ENCODE peak calls at places on chromosomes 16 and 17, in five cellular contexts. T, R, L, O and E are unnamed samples.
A peak's percentile ranks its signal among the peaks of the same experiment; 100 is the strongest.

GRCh38 chr17:7196651-7197050 is 17.5 kb upstream of the ASGR1 start:
- DNase-seq in T (no peak), R (no peak), L (no peak), O (no peak), E (no peak)

GRCh38 chr16:84526794-84527485 is 22.5 kb upstream of the MEAK7 start:
- DNase-seq in T (peak; percentile 55), R (no peak), L (peak; percentile 33), O (no peak), E (no peak)

GRCh38 chr17:45006927-45007461 is 38.9 kb upstream of the C1QL1 start:
- DNase-seq in T (no peak), R (no peak), L (no peak), O (no peak), E (no peak)

GRCh38 chr16:66070140-66070887 is 296.2 kb upstream of the CDH5 start:
- DNase-seq in T (peak; percentile 97), R (peak; percentile 55), L (peak; percentile 87), O (no peak), E (peak; percentile 57)

GRCh38 chr16:29922986-29923501 is 3.0 kb downstream of the KCTD13 start:
- DNase-seq in T (no peak), R (no peak), L (no peak), O (no peak), E (no peak)

GRCh38 chr16:72821551-72821950 is 226.4 kb downstream of the ZFHX3 start:
- DNase-seq in T (no peak), R (no peak), L (no peak), O (no peak), E (no peak)

GRCh38 chr17:57924677-57925076 is 30.5 kb downstream of the CUEDC1 start:
- DNase-seq in T (no peak), R (no peak), L (peak; percentile 82), O (no peak), E (no peak)

GRCh38 chr16:24070851-24071250 is 185.3 kb upstream of the CACNG3 start:
- DNase-seq in T (peak; percentile 27), R (no peak), L (no peak), O (no peak), E (no peak)

GRCh38 chr16:70700101-70701020 is 14.5 kb upstream of the MTSS2 start:
- DNase-seq in T (no peak), R (no peak), L (peak; percentile 92), O (no peak), E (peak; percentile 77)

GRCh38 chr17:65228734-65229390 is 91.7 kb downstream of the RGS9 start:
- DNase-seq in T (peak; percentile 93), R (no peak), L (no peak), O (no peak), E (no peak)

GRCh38 chr17:35968520-35969054 is 12.7 kb downstream of the CCL16 start:
- DNase-seq in T (no peak), R (no peak), L (no peak), O (no peak), E (no peak)

GRCh38 chr16:28288117-28288516 is 4.2 kb upstream of the SBK1 start:
- DNase-seq in T (no peak), R (no peak), L (no peak), O (no peak), E (no peak)

GRCh38 chr16:29820730-29821662 is 734 bp downstream of the MVP start:
- DNase-seq in T (no peak), R (no peak), L (peak; percentile 52), O (no peak), E (no peak)

GRCh38 chr17:29972277-29972676 is 30.8 kb downstream of the EFCAB5 start:
- DNase-seq in T (no peak), R (no peak), L (no peak), O (no peak), E (no peak)

GRCh38 chr16:90046122-90046970 is 27.1 kb upstream of the DBNDD1 start:
- DNase-seq in T (no peak), R (no peak), L (no peak), O (no peak), E (no peak)

GRCh38 chr17:48997827-48998556 is 807 bp downstream of the IGF2BP1 start:
- DNase-seq in T (no peak), R (no peak), L (no peak), O (no peak), E (no peak)

GRCh38 chr17:32486091-32486700 is 597 bp upstream of the CDK5R1 start:
- DNase-seq in T (peak; percentile 81), R (no peak), L (peak; percentile 71), O (peak; percentile 65), E (peak; percentile 76)

GRCh38 chr17:81713556-81714411 is 1.7 kb downstream of the SLC25A10 start:
- DNase-seq in T (no peak), R (no peak), L (no peak), O (no peak), E (peak; percentile 23)

GRCh38 chr17:49197346-49197998 is 12.9 kb downstream of the GNGT2 start:
- DNase-seq in T (no peak), R (no peak), L (no peak), O (no peak), E (no peak)

GRCh38 chr17:72635034-72635654 is 457.3 kb downstream of the SLC39A11 start:
- DNase-seq in T (no peak), R (no peak), L (no peak), O (no peak), E (no peak)

GRCh38 chr17:2025220-2025621 is at the start of gene RTN4RL1:
- DNase-seq in T (peak; percentile 63), R (no peak), L (peak; percentile 61), O (no peak), E (peak; percentile 68)

GRCh38 chr17:21345236-21345635 is 30.9 kb upstream of the KCNJ12 start:
- DNase-seq in T (no peak), R (no peak), L (no peak), O (no peak), E (no peak)

GRCh38 chr17:31629696-31630470 is 229.2 kb downstream of the COPRS start:
- DNase-seq in T (peak; percentile 29), R (peak; percentile 93), L (no peak), O (no peak), E (no peak)

GRCh38 chr16:53922067-53922804 is 218.3 kb downstream of the FTO start:
- DNase-seq in T (no peak), R (no peak), L (no peak), O (no peak), E (no peak)

GRCh38 chr17:62963296-62963695 is 2.7 kb upstream of the TANC2 start:
- DNase-seq in T (peak; percentile 36), R (peak; percentile 4), L (no peak), O (no peak), E (no peak)

GRCh38 chr17:83176272-83176955 is 97.0 kb downstream of the METRNL start:
- DNase-seq in T (no peak), R (no peak), L (peak; percentile 6), O (no peak), E (no peak)

GRCh38 chr17:77002103-77003045 is 134.2 kb downstream of the MGAT5B start:
- DNase-seq in T (peak; percentile 66), R (no peak), L (no peak), O (no peak), E (no peak)

GRCh38 chr17:76998839-76999238 is 130.6 kb downstream of the MGAT5B start:
- DNase-seq in T (no peak), R (no peak), L (no peak), O (no peak), E (no peak)

GRCh38 chr17:77001487-77001886 is 133.3 kb downstream of the MGAT5B start:
- DNase-seq in T (no peak), R (no peak), L (no peak), O (no peak), E (no peak)

GRCh38 chr17:76997981-76998531 is 129.9 kb downstream of the MGAT5B start:
- DNase-seq in T (no peak), R (no peak), L (no peak), O (no peak), E (no peak)

GRCh38 chr17:77003699-77004098 is 135.5 kb downstream of the MGAT5B start:
- DNase-seq in T (no peak), R (no peak), L (no peak), O (no peak), E (no peak)
- TF ChIP-seq CTCF in T (no peak), R (no peak), L (no peak), O (no peak), E (no peak)

GRCh38 chr17:41417576-41418015 is 6.8 kb downstream of the KRT37 start:
- DNase-seq in T (no peak), R (no peak), L (no peak), O (no peak), E (no peak)
- TF ChIP-seq CTCF in T (peak; percentile 41), R (peak; percentile 22), L (no peak), O (peak; percentile 38), E (no peak)

DNA sequence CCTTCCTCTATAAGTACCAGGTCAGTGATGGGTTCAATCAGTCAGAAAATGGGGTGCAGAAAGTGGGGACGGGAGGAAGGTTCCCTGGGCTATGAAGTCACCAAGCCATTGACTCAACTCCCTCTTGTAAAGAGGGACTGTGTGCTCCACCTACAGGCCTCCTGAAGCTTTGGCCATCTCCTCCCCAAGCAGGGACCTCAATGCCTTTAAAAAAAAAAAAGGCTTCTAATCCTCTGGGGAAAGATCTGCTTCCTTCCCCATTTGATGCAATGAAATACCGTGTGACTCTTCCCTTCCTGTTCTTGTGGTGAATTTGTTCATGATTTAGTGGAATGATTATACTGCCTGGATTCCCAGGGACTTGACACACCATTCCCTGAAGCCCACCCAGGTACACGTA is 30.8 kb downstream of the VWA3A start:
- DNase-seq in T (no peak), R (no peak), L (no peak), O (no peak), E (no peak)
- TF ChIP-seq CTCF in T (no peak), R (no peak), L (no peak), O (no peak), E (no peak)

GRCh38 chr16:50644730-50645129 is 36.4 kb downstream of the SNX20 start:
- DNase-seq in T (peak; percentile 60), R (peak; percentile 7), L (no peak), O (no peak), E (no peak)
- TF ChIP-seq CTCF in T (peak; percentile 44), R (peak; percentile 48), L (no peak), O (no peak), E (peak; percentile 31)

DNA sequence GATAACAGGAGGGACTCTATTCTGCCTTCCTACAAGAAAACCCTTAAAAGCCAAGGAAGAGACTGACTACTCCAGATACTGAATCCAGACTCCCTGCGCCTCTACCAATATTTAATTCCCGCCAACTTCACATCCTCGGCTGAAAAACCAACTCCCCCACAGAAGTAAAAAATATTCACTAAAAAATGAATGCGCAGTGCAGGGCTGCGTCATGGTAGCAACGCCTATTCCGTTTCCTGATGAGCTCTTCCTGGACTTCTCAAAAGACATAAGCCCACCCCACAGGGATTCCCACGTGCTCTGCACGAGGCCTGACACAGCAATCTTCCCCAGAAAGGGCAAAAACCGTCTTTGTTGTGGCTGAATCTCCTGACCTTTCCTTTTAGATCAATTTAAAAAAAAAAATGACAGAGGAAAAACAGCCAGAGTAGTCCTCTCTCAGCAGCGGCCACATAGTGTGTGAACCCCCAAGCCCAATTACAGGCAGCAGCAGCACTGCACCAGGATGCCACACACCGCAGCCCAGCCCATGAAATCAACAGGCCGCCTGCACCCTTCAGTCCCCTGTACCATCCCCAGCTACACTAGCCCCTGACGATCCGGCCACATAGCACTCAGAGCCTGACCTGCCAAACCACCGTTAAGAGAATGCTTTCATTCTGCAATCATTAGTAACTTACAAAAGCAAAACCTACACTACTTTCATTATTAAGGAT is 23.9 kb downstream of the KLHDC4 start:
- DNase-seq in T (no peak), R (no peak), L (no peak), O (no peak), E (no peak)
- TF ChIP-seq CTCF in T (no peak), R (no peak), L (no peak), O (no peak), E (no peak)

GRCh38 chr17:34511931-34512330 is 67.5 kb upstream of the TMEM132E start:
- DNase-seq in T (no peak), R (no peak), L (no peak), O (no peak), E (no peak)
- TF ChIP-seq CTCF in T (no peak), R (no peak), L (no peak), O (no peak), E (no peak)